ENCODE peak calls at places on chromosomes 4 and X, in eight cellular contexts. S, M, R, I, L, J, A and G are unnamed samples.

GRCh38 chr4:25180524-25181131 is 20.4 kb upstream of the SEPSECS start:
- DNase-seq in S (no peak), M (peak), R (no peak), I (no peak), L (peak), J (peak), A (peak), G (peak)

GRCh38 chr4:165079476-165079875 is 25.8 kb downstream of the TRIM75 start:
- DNase-seq in S (no peak), M (no peak), R (no peak), I (no peak), L (no peak), J (peak), A (no peak), G (no peak)

GRCh38 chr4:184807797-184808718 is 17.7 kb downstream of the ACSL1 start:
- DNase-seq in S (no peak), M (no peak), R (no peak), I (no peak), L (no peak), J (no peak), A (peak), G (no peak)

GRCh38 chr4:8053688-8054449 is 104.7 kb downstream of the ABLIM2 start:
- DNase-seq in S (no peak), M (no peak), R (no peak), I (no peak), L (peak), J (no peak), A (no peak), G (no peak)

GRCh38 chrX:110665636-110666035 is 130.0 kb downstream of the CHRDL1 start:
- DNase-seq in S (no peak), M (peak), R (peak), I (peak), L (no peak), J (no peak), A (peak), G (no peak)

GRCh38 chr4:159006202-159006601 is 96.7 kb upstream of the RAPGEF2 start:
- DNase-seq in S (no peak), M (no peak), R (no peak), I (no peak), L (no peak), J (no peak), A (peak), G (no peak)

GRCh38 chr4:161133877-161134276 is 1029.9 kb downstream of the FSTL5 start:
- DNase-seq in S (no peak), M (no peak), R (no peak), I (no peak), L (no peak), J (no peak), A (no peak), G (no peak)

GRCh38 chr4:38426532-38426931 is 237.5 kb upstream of the KLF3 start:
- DNase-seq in S (no peak), M (no peak), R (no peak), I (no peak), L (no peak), J (no peak), A (no peak), G (no peak)

GRCh38 chr4:92305878-92306520 is 2.2 kb downstream of the GRID2 start:
- DNase-seq in S (no peak), M (peak), R (no peak), I (no peak), L (peak), J (no peak), A (no peak), G (no peak)

GRCh38 chrX:51876441-51876840 is 17.0 kb upstream of the MAGED1 start:
- DNase-seq in S (no peak), M (no peak), R (no peak), I (no peak), L (no peak), J (no peak), A (peak), G (no peak)

GRCh38 chr4:73850261-73850970 is 2.7 kb upstream of the PF4V1 start:
- DNase-seq in S (no peak), M (no peak), R (no peak), I (no peak), L (no peak), J (no peak), A (no peak), G (no peak)

GRCh38 chrX:72201836-72202536 is 20.4 kb downstream of the PIN4 start:
- DNase-seq in S (no peak), M (no peak), R (no peak), I (no peak), L (no peak), J (no peak), A (peak), G (no peak)

GRCh38 chr4:172683016-172683415 is 485.6 kb upstream of the GALNT7 start:
- DNase-seq in S (no peak), M (no peak), R (no peak), I (no peak), L (no peak), J (no peak), A (peak), G (no peak)

GRCh38 chr4:32022071-32022470 is 1301.9 kb downstream of the PCDH7 start:
- DNase-seq in S (no peak), M (no peak), R (no peak), I (no peak), L (no peak), J (no peak), A (no peak), G (no peak)

GRCh38 chr4:173748353-173748752 is 218.3 kb upstream of the HAND2 start:
- DNase-seq in S (no peak), M (no peak), R (no peak), I (no peak), L (no peak), J (no peak), A (no peak), G (no peak)

GRCh38 chr4:158849681-158850080 is 80.9 kb downstream of the FNIP2 start:
- DNase-seq in S (no peak), M (no peak), R (no peak), I (no peak), L (no peak), J (no peak), A (no peak), G (no peak)

GRCh38 chr4:162011039-162011438 is 152.8 kb downstream of the FSTL5 start:
- DNase-seq in S (no peak), M (no peak), R (no peak), I (no peak), L (peak), J (no peak), A (no peak), G (no peak)

GRCh38 chrX:110401142-110401541 is 42.5 kb downstream of the RTL9 start:
- DNase-seq in S (no peak), M (no peak), R (no peak), I (no peak), L (no peak), J (no peak), A (no peak), G (no peak)

GRCh38 chr4:143071351-143071750 is 113.4 kb upstream of the USP38 start:
- DNase-seq in S (no peak), M (no peak), R (no peak), I (no peak), L (no peak), J (no peak), A (no peak), G (no peak)

GRCh38 chr4:141046255-141046654 is 87.0 kb downstream of the RNF150 start:
- DNase-seq in S (no peak), M (no peak), R (no peak), I (no peak), L (no peak), J (no peak), A (peak), G (no peak)

GRCh38 chr4:20997886-20998285 is 297.6 kb downstream of the PACRGL start:
- DNase-seq in S (no peak), M (no peak), R (no peak), I (no peak), L (no peak), J (no peak), A (no peak), G (no peak)

GRCh38 chrX:110409925-110410324 is 51.3 kb downstream of the RTL9 start:
- DNase-seq in S (no peak), M (no peak), R (no peak), I (no peak), L (no peak), J (no peak), A (peak), G (no peak)